ENCODE peak calls at places on chromosomes 7 and 10, in four cellular contexts. W, H, V and I are unnamed samples.

GRCh38 chr10:86411281-86411841 is 44.8 kb upstream of the GRID1 start:
- DNase-seq in W (no peak), H (peak; percentile 86), V (no peak), I (no peak)

GRCh38 chr7:105748701-105749100 is 127.7 kb downstream of the ATXN7L1 start:
- DNase-seq in W (no peak), V (peak; percentile 58), H (no peak), I (no peak)

GRCh38 chr7:99792983-99793382 is 9.0 kb upstream of the CYP3A4 start:
- DNase-seq in W (no peak), H (no peak), V (no peak), I (no peak)

GRCh38 chr7:1883834-1884582 is 213.9 kb downstream of the ELFN1 start:
- DNase-seq in W (no peak), H (no peak), V (peak; percentile 57), I (peak; percentile 72)

GRCh38 chr10:67788028-67788886 is 49.7 kb downstream of the DNAJC12 start:
- DNase-seq in W (peak; percentile 56), H (no peak), V (peak; percentile 91), I (peak; percentile 92)

GRCh38 chr10:3407208-3407607 is 234.6 kb upstream of the PITRM1 start:
- DNase-seq in W (no peak), V (no peak), H (peak; percentile 71), I (no peak)

GRCh38 chr10:98589691-98590090 is 143.0 kb upstream of the HPS1 start:
- DNase-seq in V (no peak), H (no peak), W (no peak), I (no peak)

GRCh38 chr10:125028291-125028867 is 86.5 kb downstream of the ZRANB1 start:
- DNase-seq in H (peak; percentile 29), W (no peak), V (no peak), I (no peak)

GRCh38 chr10:71975087-71975890 is 11.1 kb downstream of the CHST3 start:
- DNase-seq in H (no peak), W (no peak), V (no peak), I (no peak)

GRCh38 chr7:120110169-120110568 is 162.8 kb upstream of the KCND2 start:
- DNase-seq in V (peak; percentile 62), H (no peak), W (no peak), I (no peak)

GRCh38 chr10:126391162-126391880 is 3.0 kb upstream of the ADAM12 start:
- DNase-seq in H (peak; percentile 41), W (no peak), V (no peak), I (no peak)

GRCh38 chr10:19835952-19836351 is 19.7 kb downstream of the PLXDC2 start:
- DNase-seq in H (no peak), W (no peak), V (no peak), I (no peak)
- H4K5ac ChIP-seq in H (no peak overlapping the region), W (no peak overlapping the region), V (no peak overlapping the region), I (no peak overlapping the region)

DNA sequence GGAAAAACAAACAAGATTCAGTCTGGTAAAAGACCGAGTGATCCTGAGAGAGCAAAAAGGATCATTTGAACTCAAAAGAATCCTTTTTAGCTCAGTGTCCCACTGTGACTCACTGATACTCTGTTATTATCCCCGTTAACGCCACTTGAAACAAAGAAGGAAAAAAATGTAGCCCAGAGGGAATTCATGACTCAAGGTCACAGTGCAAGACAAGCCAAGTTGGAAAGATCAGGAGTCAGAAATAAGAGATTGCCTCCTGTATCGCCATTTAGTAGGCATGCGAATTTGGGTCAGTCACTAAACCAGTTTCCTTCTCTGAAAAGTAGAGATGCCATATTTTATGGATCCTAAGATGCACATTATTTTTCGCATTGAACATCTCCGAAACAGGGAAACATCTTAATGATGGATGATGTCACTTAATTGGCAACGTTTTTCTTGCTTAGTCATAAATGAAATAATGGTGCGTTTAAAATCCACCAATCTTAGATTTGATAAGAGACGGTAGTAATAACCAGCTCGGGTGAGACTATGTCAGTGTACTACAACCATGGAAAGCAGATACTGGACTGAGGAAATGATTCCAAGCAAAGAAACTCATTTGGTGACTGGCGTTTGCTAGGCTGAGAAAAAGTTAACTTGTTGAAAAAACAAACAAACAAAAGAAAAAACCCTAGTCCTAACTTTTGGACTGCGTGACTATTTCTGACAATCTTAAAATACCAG is 502.0 kb upstream of the CELF2 start:
- DNase-seq in H (no peak), W (no peak), V (no peak), I (no peak)
- H3K9ac ChIP-seq in H (no peak overlapping the region), W (no peak overlapping the region), V (no peak overlapping the region), I (no peak overlapping the region)

GRCh38 chr7:101753316-101753715 is 64.1 kb upstream of the CUX1 start:
- DNase-seq in V (no peak), H (no peak), W (no peak), I (no peak)
- H4K5ac ChIP-seq in V (no peak overlapping the region), H (no peak overlapping the region), W (no peak overlapping the region), I (no peak overlapping the region)

DNA sequence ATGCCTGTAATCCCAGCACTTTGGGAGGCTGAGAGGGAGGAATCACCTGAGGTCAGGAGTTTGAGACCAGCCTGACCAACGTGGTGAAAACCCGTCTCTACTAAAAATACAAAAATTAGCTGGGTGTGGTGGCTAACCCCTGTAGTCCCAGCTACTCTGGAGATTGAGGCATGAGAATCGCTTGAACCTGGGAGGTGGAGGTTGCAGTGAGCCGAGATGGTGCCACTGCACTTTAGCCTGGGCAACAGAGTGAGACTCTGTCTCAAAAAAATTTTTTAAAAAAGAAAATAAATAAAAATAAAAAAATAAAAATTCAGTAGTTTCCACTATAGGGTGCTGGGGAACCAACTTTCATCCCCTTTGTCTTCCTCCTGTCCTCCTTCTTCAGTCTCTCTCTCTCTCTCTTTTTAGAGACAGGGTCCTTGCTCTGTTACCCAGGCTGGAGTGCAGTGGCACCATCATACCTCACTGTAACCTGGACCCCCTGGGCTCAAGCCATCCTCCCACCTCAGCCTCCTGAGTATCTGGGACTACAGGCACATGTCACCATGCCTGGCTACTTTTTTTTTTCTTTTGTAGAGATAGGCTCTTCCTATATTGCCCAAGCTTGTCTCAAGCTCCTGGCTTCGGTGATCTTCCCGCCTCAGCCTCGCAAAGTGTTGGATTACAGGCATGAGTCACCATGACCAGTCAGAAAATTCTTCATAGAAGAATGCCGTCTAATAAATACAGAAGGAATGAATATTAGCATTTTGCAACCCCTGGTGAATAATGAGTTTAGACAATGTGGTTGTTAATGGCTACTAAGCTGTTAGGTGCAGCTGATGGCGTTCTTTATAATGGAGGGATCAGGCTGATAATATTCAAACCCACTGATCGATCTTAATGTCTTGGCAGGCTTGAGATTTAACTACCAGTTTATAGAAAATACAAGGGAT is 20.6 kb downstream of the RBM20 start:
- DNase-seq in W (no peak), H (peak; percentile 96), V (peak; percentile 76), I (no peak)
- H3K9ac ChIP-seq in W (no peak overlapping the region), H (peak overlapping the region; percentile 39), V (no peak overlapping the region), I (no peak overlapping the region)

GRCh38 chr7:88490161-88490560 is 183.5 kb upstream of the STEAP4 start:
- DNase-seq in W (no peak), H (no peak), V (no peak), I (no peak)
- H4K5ac ChIP-seq in W (no peak overlapping the region), H (no peak overlapping the region), V (no peak overlapping the region), I (no peak overlapping the region)

GRCh38 chr10:34535872-34536271 is 279.2 kb downstream of the PARD3 start:
- DNase-seq in H (no peak), V (no peak), W (no peak), I (no peak)
- H3K9ac ChIP-seq in H (no peak overlapping the region), V (no peak overlapping the region), W (no peak overlapping the region), I (no peak overlapping the region)

GRCh38 chr10:59124187-59124586 is 52.3 kb upstream of the PHYHIPL start:
- DNase-seq in H (no peak), W (no peak), V (no peak), I (no peak)
- H4K5ac ChIP-seq in H (no peak overlapping the region), W (no peak overlapping the region), V (no peak overlapping the region), I (no peak overlapping the region)